ENCODE peak calls at places on chromosomes 1 and 21, in five cellular contexts. J, K, U, Z and E are unnamed samples.

GRCh38 chr1:61337037-61337436 is 254.7 kb downstream of the NFIA start:
- DNase-seq in J (no peak), K (peak), U (no peak), Z (no peak), E (no peak)

GRCh38 chr1:160205974-160206369 is 788 bp downstream of the PEA15 start:
- DNase-seq in J (peak), K (no peak), U (no peak), Z (peak), E (peak)

GRCh38 chr1:205442051-205442721 is 13.7 kb downstream of the BLACAT1 start:
- DNase-seq in J (no peak), K (no peak), U (no peak), Z (no peak), E (no peak)

GRCh38 chr1:232271991-232272589 is 357.8 kb downstream of the SIPA1L2 start:
- DNase-seq in J (no peak), K (no peak), U (no peak), Z (no peak), E (no peak)

GRCh38 chr1:240914506-240914905 is 302.6 kb upstream of the GREM2 start:
- DNase-seq in J (no peak), K (no peak), U (no peak), Z (no peak), E (no peak)

GRCh38 chr1:229058111-229058551 is 212.8 kb upstream of the RAB4A start:
- DNase-seq in J (peak), K (no peak), U (no peak), Z (no peak), E (no peak)

GRCh38 chr1:44724408-44725308 is 6.3 kb downstream of the RNU5D-1 start:
- DNase-seq in J (no peak), K (no peak), U (no peak), Z (no peak), E (no peak)

GRCh38 chr1:192445243-192445642 is 128.5 kb downstream of the RGS21 start:
- DNase-seq in J (no peak), K (no peak), U (no peak), Z (no peak), E (no peak)

GRCh38 chr1:20154306-20154831 is 15.2 kb downstream of the PLA2G2F start:
- DNase-seq in J (no peak), K (no peak), U (no peak), Z (no peak), E (no peak)

GRCh38 chr21:38898422-38899098 is 92.8 kb downstream of the ETS2 start:
- DNase-seq in J (no peak), K (no peak), U (no peak), Z (no peak), E (no peak)
- H3K4me2 ChIP-seq in J (no peak), K (no peak), U (no peak), Z (no peak), E (no peak)

DNA sequence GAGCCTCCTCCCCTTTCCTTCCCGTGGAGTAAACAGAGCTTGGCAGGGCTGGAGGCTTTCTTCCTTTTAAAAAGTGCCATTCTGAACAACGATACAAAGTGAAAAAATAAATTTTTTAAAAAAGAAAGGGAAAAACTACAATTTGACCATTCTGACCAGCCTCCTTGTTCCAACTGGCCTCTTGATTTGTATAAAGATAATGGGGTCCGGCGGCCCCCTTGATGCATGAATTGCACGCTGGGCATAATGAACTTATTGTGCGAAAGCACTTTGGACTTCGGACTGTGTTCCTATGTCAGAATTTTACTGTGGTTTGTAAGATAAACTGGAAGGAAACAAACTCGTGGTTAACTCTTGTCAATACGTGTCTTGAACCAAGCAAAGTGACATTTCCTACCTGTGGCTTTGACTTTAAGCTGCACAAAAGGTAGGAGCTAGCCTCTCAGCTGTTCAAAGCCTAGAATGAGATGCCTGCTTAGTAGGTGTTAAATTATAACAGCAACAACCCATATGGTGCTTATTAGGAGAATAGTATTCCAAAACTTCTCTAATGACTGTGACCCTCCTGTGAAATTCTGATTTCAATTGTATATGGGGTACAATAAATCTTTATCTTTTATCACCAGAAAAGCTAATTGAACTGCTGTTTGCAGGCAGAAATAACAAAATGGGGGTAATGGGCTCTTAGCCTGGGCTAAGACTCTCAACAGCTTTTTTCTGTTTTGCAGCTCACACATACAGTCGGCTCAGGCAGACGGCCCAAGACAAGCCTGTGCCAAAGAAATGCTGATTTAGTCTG is 9.4 kb downstream of the IRF2BP2 start:
- DNase-seq in J (peak), K (peak), U (no peak), Z (no peak), E (peak)
- TF ChIP-seq ZBTB33 in J (no peak), K (no peak), U (no peak), Z (no peak), E (no peak)

GRCh38 chr1:17696417-17697301 is 58.5 kb upstream of the ACTL8 start:
- DNase-seq in J (no peak), K (no peak), U (no peak), Z (peak), E (peak)
- TF ChIP-seq REST in J (no peak), K (no peak), U (no peak), Z (no peak), E (no peak)

GRCh38 chr1:112509660-112510178 is 954 bp downstream of the WNT2B start:
- DNase-seq in J (no peak), K (no peak), U (no peak), Z (no peak), E (no peak)
- H3K4me2 ChIP-seq in J (no peak), K (no peak), U (no peak), Z (no peak), E (no peak)

GRCh38 chr1:9630331-9631081 is 21.0 kb upstream of the PIK3CD start:
- DNase-seq in J (no peak), K (no peak), U (no peak), Z (no peak), E (no peak)

GRCh38 chr1:9631613-9632012 is 19.9 kb upstream of the PIK3CD start:
- DNase-seq in J (no peak), K (no peak), U (no peak), Z (no peak), E (no peak)

GRCh38 chr1:9628541-9629444 is 22.7 kb upstream of the PIK3CD start:
- DNase-seq in J (no peak), K (no peak), U (peak), Z (no peak), E (no peak)

GRCh38 chr1:9626201-9626608 is 25.3 kb upstream of the PIK3CD start:
- DNase-seq in J (peak), K (no peak), U (peak), Z (no peak), E (no peak)

GRCh38 chr1:9629445-9630201 is 21.9 kb upstream of the PIK3CD start:
- DNase-seq in J (no peak), K (no peak), U (peak), Z (no peak), E (no peak)
- TF ChIP-seq ZBTB33 in J (no peak), K (no peak), U (no peak), Z (no peak), E (no peak)

DNA sequence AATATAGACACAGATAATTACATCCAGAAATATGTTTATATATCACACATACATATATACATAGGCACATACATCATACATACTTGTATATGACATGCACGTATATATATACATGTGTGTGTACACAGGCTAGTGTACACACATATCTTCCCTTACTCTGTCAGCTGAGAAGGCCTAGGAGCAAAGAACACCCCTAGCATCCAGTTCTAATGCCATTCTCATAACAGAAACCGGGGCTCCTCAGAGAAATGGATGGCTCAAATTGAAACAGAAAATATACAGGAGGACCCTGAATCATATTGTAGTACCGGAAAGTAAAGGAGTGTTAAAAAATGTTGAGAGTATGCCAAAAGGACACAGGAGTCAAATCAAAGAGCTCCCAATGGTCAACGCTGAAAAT is 19.7 kb upstream of the HYI start:
- DNase-seq in J (no peak), K (no peak), U (no peak), Z (no peak), E (no peak)
- TF ChIP-seq REST in J (no peak), K (no peak), U (no peak), Z (no peak), E (no peak)